ENCODE peak calls at places on chromosomes 12 and 14, in four cellular contexts. B is bronchial epithelial cell, L is GOT3, I is fibroblast of pulmonary artery. V is an unnamed sample.

GRCh38 chr14:105498430-105499255 is 7.6 kb downstream of the TEDC1 start:
- DNase-seq in B (no peak), I (no peak), L (no peak), V (no peak)

GRCh38 chr14:104795781-104796681 is 483 bp upstream of the AKT1 start:
- DNase-seq in I (peak), L (no peak), B (no peak), V (no peak)

GRCh38 chr12:39587247-39587646 is 32.4 kb downstream of the ABCD2 start:
- DNase-seq in B (peak), I (peak), L (no peak), V (no peak)

GRCh38 chr12:21989819-21990412 is 48.7 kb upstream of the ABCC9 start:
- DNase-seq in I (peak), L (no peak), B (peak), V (no peak)

GRCh38 chr12:92312463-92312970 is 166.9 kb upstream of the BTG1 start:
- DNase-seq in I (no peak), B (no peak), L (no peak), V (no peak)

GRCh38 chr12:50961708-50962107 is 9.4 kb downstream of the HIGD1C start:
- DNase-seq in L (no peak), I (peak), B (peak), V (no peak)

GRCh38 chr14:25103820-25104219 is 53.9 kb upstream of the STXBP6 start:
- DNase-seq in I (no peak), B (no peak), L (no peak), V (no peak)

GRCh38 chr12:57836442-57837375 is 9.8 kb downstream of the CTDSP2 start:
- DNase-seq in I (peak), L (no peak), B (peak), V (no peak)

GRCh38 chr12:66119229-66119869 is 11.2 kb downstream of the LLPH start:
- DNase-seq in I (no peak), B (no peak), L (no peak), V (no peak)

GRCh38 chr12:130280226-130280625 is 57.5 kb upstream of the PIWIL1 start:
- DNase-seq in I (no peak), B (peak), L (no peak), V (no peak)

GRCh38 chr12:56955631-56956256 is 1.7 kb downstream of the RDH16 start:
- DNase-seq in L (no peak), I (peak), B (peak), V (no peak)

GRCh38 chr14:93838253-93838652 is 50.0 kb upstream of the PRIMA1 start:
- DNase-seq in I (no peak), L (no peak), B (peak), V (no peak)

GRCh38 chr12:4943067-4943937 is 33.6 kb downstream of the KCNA1 start:
- DNase-seq in L (no peak), B (no peak), I (no peak), V (no peak)

GRCh38 chr12:45217846-45218245 is 2.0 kb downstream of the ANO6 start:
- DNase-seq in I (no peak), L (no peak), B (peak), V (no peak)